ENCODE peak calls at places on chromosomes 7 and 10, in four cellular contexts. One of them, this sample, is unnamed.

GRCh38 chr10:131731780-131732630 is 168.8 kb upstream of the PPP2R2D start:
- DNase-seq in AML-193: no peak
- DNase-seq in activated CD4-positive, alpha-beta T cell treated with anti-CD3 and anti-CD28 coated beads, Interleukin-2, amount 50 U/mL, for 48 hours: no peak
- DNase-seq in stomach: peak
- DNase-seq in this sample: no peak

GRCh38 chr10:94963901-94964300 is 25.4 kb downstream of the CYP2C9 start:
- DNase-seq in AML-193: no peak
- DNase-seq in stomach: no peak
- DNase-seq in activated CD4-positive, alpha-beta T cell treated with anti-CD3 and anti-CD28 coated beads, Interleukin-2, amount 50 U/mL, for 48 hours: no peak
- DNase-seq in this sample: no peak

GRCh38 chr10:129462257-129462795 is 4.7 kb upstream of the MGMT start:
- DNase-seq in stomach: no peak
- DNase-seq in AML-193: no peak
- DNase-seq in activated CD4-positive, alpha-beta T cell treated with anti-CD3 and anti-CD28 coated beads, Interleukin-2, amount 50 U/mL, for 48 hours: no peak
- DNase-seq in this sample: no peak

GRCh38 chr10:93461124-93461806 is 20.9 kb downstream of the MYOF start:
- DNase-seq in AML-193: no peak
- DNase-seq in activated CD4-positive, alpha-beta T cell treated with anti-CD3 and anti-CD28 coated beads, Interleukin-2, amount 50 U/mL, for 48 hours: no peak
- DNase-seq in stomach: no peak
- DNase-seq in this sample: no peak

GRCh38 chr10:75035975-75036708 is 75.3 kb upstream of the SAMD8 start:
- DNase-seq in AML-193: no peak
- DNase-seq in activated CD4-positive, alpha-beta T cell treated with anti-CD3 and anti-CD28 coated beads, Interleukin-2, amount 50 U/mL, for 48 hours: no peak
- DNase-seq in stomach: no peak
- DNase-seq in this sample: no peak

GRCh38 chr10:84432891-84433290 is 104.5 kb downstream of the CCSER2 start:
- DNase-seq in activated CD4-positive, alpha-beta T cell treated with anti-CD3 and anti-CD28 coated beads, Interleukin-2, amount 50 U/mL, for 48 hours: no peak
- DNase-seq in AML-193: no peak
- DNase-seq in stomach: no peak
- DNase-seq in this sample: no peak

GRCh38 chr10:26554246-26554645 is 116.1 kb downstream of the APBB1IP start:
- DNase-seq in AML-193: no peak
- DNase-seq in stomach: no peak
- DNase-seq in activated CD4-positive, alpha-beta T cell treated with anti-CD3 and anti-CD28 coated beads, Interleukin-2, amount 50 U/mL, for 48 hours: no peak
- DNase-seq in this sample: no peak

GRCh38 chr10:22911889-22912762 is 15.7 kb upstream of the ARMC3 start:
- DNase-seq in activated CD4-positive, alpha-beta T cell treated with anti-CD3 and anti-CD28 coated beads, Interleukin-2, amount 50 U/mL, for 48 hours: no peak
- DNase-seq in AML-193: no peak
- DNase-seq in stomach: no peak
- DNase-seq in this sample: no peak

GRCh38 chr10:110457851-110458582 is 39.7 kb upstream of the DUSP5 start:
- DNase-seq in activated CD4-positive, alpha-beta T cell treated with anti-CD3 and anti-CD28 coated beads, Interleukin-2, amount 50 U/mL, for 48 hours: no peak
- DNase-seq in AML-193: no peak
- DNase-seq in stomach: no peak
- DNase-seq in this sample: no peak

GRCh38 chr7:10888861-10889260 is 84.8 kb upstream of the PHF14 start:
- DNase-seq in stomach: no peak
- DNase-seq in AML-193: no peak
- DNase-seq in activated CD4-positive, alpha-beta T cell treated with anti-CD3 and anti-CD28 coated beads, Interleukin-2, amount 50 U/mL, for 48 hours: no peak
- DNase-seq in this sample: no peak

GRCh38 chr7:27184342-27185012 is 555 bp downstream of the HOXA11 start:
- DNase-seq in AML-193: no peak
- DNase-seq in stomach: peak
- DNase-seq in activated CD4-positive, alpha-beta T cell treated with anti-CD3 and anti-CD28 coated beads, Interleukin-2, amount 50 U/mL, for 48 hours: no peak
- DNase-seq in this sample: no peak

GRCh38 chr10:132461683-132462231 is 64.8 kb downstream of the PWWP2B start:
- DNase-seq in activated CD4-positive, alpha-beta T cell treated with anti-CD3 and anti-CD28 coated beads, Interleukin-2, amount 50 U/mL, for 48 hours: no peak
- DNase-seq in AML-193: no peak
- DNase-seq in stomach: peak
- DNase-seq in this sample: no peak

GRCh38 chr7:115618676-115619075 is 411.9 kb downstream of the TFEC start:
- DNase-seq in stomach: no peak
- DNase-seq in activated CD4-positive, alpha-beta T cell treated with anti-CD3 and anti-CD28 coated beads, Interleukin-2, amount 50 U/mL, for 48 hours: no peak
- DNase-seq in AML-193: no peak
- DNase-seq in this sample: no peak

GRCh38 chr10:18611168-18611567 is 40.2 kb downstream of the NSUN6 start:
- DNase-seq in AML-193: no peak
- DNase-seq in stomach: no peak
- DNase-seq in activated CD4-positive, alpha-beta T cell treated with anti-CD3 and anti-CD28 coated beads, Interleukin-2, amount 50 U/mL, for 48 hours: no peak
- DNase-seq in this sample: no peak

GRCh38 chr7:23373151-23374004 is 74.2 kb downstream of the MALSU1 start:
- DNase-seq in stomach: no peak
- DNase-seq in activated CD4-positive, alpha-beta T cell treated with anti-CD3 and anti-CD28 coated beads, Interleukin-2, amount 50 U/mL, for 48 hours: peak
- DNase-seq in AML-193: no peak
- DNase-seq in this sample: no peak

GRCh38 chr7:1279041-1279440 is 46.4 kb downstream of the UNCX start:
- DNase-seq in AML-193: no peak
- DNase-seq in stomach: no peak
- DNase-seq in activated CD4-positive, alpha-beta T cell treated with anti-CD3 and anti-CD28 coated beads, Interleukin-2, amount 50 U/mL, for 48 hours: no peak
- DNase-seq in this sample: no peak

GRCh38 chr7:154409703-154410311 is 357.6 kb downstream of the DPP6 start:
- DNase-seq in activated CD4-positive, alpha-beta T cell treated with anti-CD3 and anti-CD28 coated beads, Interleukin-2, amount 50 U/mL, for 48 hours: no peak
- DNase-seq in AML-193: peak
- DNase-seq in stomach: no peak
- DNase-seq in this sample: no peak

GRCh38 chr7:156988605-156989185 is 21.8 kb downstream of the MNX1 start:
- DNase-seq in activated CD4-positive, alpha-beta T cell treated with anti-CD3 and anti-CD28 coated beads, Interleukin-2, amount 50 U/mL, for 48 hours: no peak
- DNase-seq in stomach: no peak
- DNase-seq in AML-193: no peak
- DNase-seq in this sample: no peak

GRCh38 chr10:126080879-126081331 is 184.5 kb downstream of the FANK1 start:
- DNase-seq in AML-193: no peak
- DNase-seq in activated CD4-positive, alpha-beta T cell treated with anti-CD3 and anti-CD28 coated beads, Interleukin-2, amount 50 U/mL, for 48 hours: no peak
- DNase-seq in stomach: no peak
- DNase-seq in this sample: no peak